ENCODE peak calls at places on chromosomes 13 and 19, in five cellular contexts. One of them, this sample, is unnamed.

GRCh38 chr13:40933508-40933907 is 85.6 kb downstream of the ELF1 start:
- DNase-seq in GM23338: no peak
- DNase-seq in activated CD4-positive, alpha-beta T cell treated with anti-CD3 and anti-CD28 coated beads, Interleukin-2, amount 50 U/mL, for 48 hours: no peak
- DNase-seq in Calu3: no peak
- DNase-seq in psoas muscle: no peak
- DNase-seq in this sample: no peak

GRCh38 chr13:110790371-110790770 is 76.9 kb downstream of the ING1 start:
- DNase-seq in activated CD4-positive, alpha-beta T cell treated with anti-CD3 and anti-CD28 coated beads, Interleukin-2, amount 50 U/mL, for 48 hours: no peak
- DNase-seq in GM23338: no peak
- DNase-seq in psoas muscle: no peak
- DNase-seq in Calu3: no peak
- DNase-seq in this sample: no peak

GRCh38 chr13:102724923-102725322 is 30.1 kb upstream of the METTL21C start:
- DNase-seq in activated CD4-positive, alpha-beta T cell treated with anti-CD3 and anti-CD28 coated beads, Interleukin-2, amount 50 U/mL, for 48 hours: no peak
- DNase-seq in Calu3: peak
- DNase-seq in psoas muscle: no peak
- DNase-seq in GM23338: no peak
- DNase-seq in this sample: no peak

GRCh38 chr13:94886191-94886590 is 173.8 kb upstream of the SOX21 start:
- DNase-seq in Calu3: no peak
- DNase-seq in psoas muscle: no peak
- DNase-seq in GM23338: no peak
- DNase-seq in activated CD4-positive, alpha-beta T cell treated with anti-CD3 and anti-CD28 coated beads, Interleukin-2, amount 50 U/mL, for 48 hours: no peak
- DNase-seq in this sample: no peak

GRCh38 chr13:42392706-42393572 is 121.0 kb downstream of the AKAP11 start:
- DNase-seq in activated CD4-positive, alpha-beta T cell treated with anti-CD3 and anti-CD28 coated beads, Interleukin-2, amount 50 U/mL, for 48 hours: no peak
- DNase-seq in psoas muscle: no peak
- DNase-seq in Calu3: no peak
- DNase-seq in GM23338: no peak
- DNase-seq in this sample: peak

GRCh38 chr13:65497265-65497664 is 1732.9 kb downstream of the PCDH9 start:
- DNase-seq in psoas muscle: no peak
- DNase-seq in Calu3: no peak
- DNase-seq in activated CD4-positive, alpha-beta T cell treated with anti-CD3 and anti-CD28 coated beads, Interleukin-2, amount 50 U/mL, for 48 hours: no peak
- DNase-seq in GM23338: no peak
- DNase-seq in this sample: no peak

GRCh38 chr13:55361141-55361540 is 1779.6 kb upstream of the PRR20A start:
- DNase-seq in activated CD4-positive, alpha-beta T cell treated with anti-CD3 and anti-CD28 coated beads, Interleukin-2, amount 50 U/mL, for 48 hours: no peak
- DNase-seq in Calu3: no peak
- DNase-seq in psoas muscle: no peak
- DNase-seq in GM23338: no peak
- DNase-seq in this sample: no peak

GRCh38 chr19:15469513-15470297 is 5.4 kb upstream of the RASAL3 start:
- DNase-seq in activated CD4-positive, alpha-beta T cell treated with anti-CD3 and anti-CD28 coated beads, Interleukin-2, amount 50 U/mL, for 48 hours: no peak
- DNase-seq in psoas muscle: no peak
- DNase-seq in GM23338: peak
- DNase-seq in Calu3: no peak
- DNase-seq in this sample: peak